ENCODE peak calls at places on chromosome 7, in four cellular contexts. X is K562, I is HL-60, K is GM12878. O is an unnamed sample.
A peak's percentile ranks its signal among the peaks of the same experiment; 100 is the strongest.

GRCh38 chr7:108839091-108839490 is 269.4 kb downstream of the DNAJB9 start:
- DNase-seq in X (no peak), I (no peak), K (no peak), O (no peak)

GRCh38 chr7:103651978-103652377 is 206.0 kb upstream of the SLC26A5 start:
- DNase-seq in X (no peak), K (no peak), I (no peak), O (no peak)

GRCh38 chr7:95246935-95247370 is 77.4 kb downstream of the PON1 start:
- DNase-seq in X (peak; percentile 27), I (peak; percentile 42), K (peak; percentile 5), O (no peak)

GRCh38 chr7:36760856-36761762 is 36.8 kb upstream of the AOAH start:
- DNase-seq in X (no peak), I (no peak), K (no peak), O (no peak)

GRCh38 chr7:493661-494251 is 25.9 kb downstream of the PDGFA start:
- DNase-seq in X (no peak), I (no peak), K (no peak), O (no peak)

GRCh38 chr7:100132697-100133137 is 6.0 kb downstream of the MBLAC1 start:
- DNase-seq in X (peak; percentile 76), K (no peak), I (peak; percentile 74), O (no peak)

GRCh38 chr7:69166979-69167516 is 431.2 kb upstream of the AUTS2 start:
- DNase-seq in I (no peak), K (no peak), X (no peak), O (no peak)

GRCh38 chr7:54773472-54774399 is 14.7 kb upstream of the SEC61G start:
- DNase-seq in I (peak; percentile 71), X (peak; percentile 62), K (no peak), O (peak; percentile 19)

GRCh38 chr7:94060772-94061171 is 56.6 kb upstream of the BET1 start:
- DNase-seq in X (no peak), K (no peak), I (no peak), O (no peak)

GRCh38 chr7:158596745-158597144 is 9.1 kb upstream of the PTPRN2 start:
- DNase-seq in I (no peak), X (no peak), K (no peak), O (no peak)

GRCh38 chr7:91299952-91300775 is 35.9 kb downstream of the FZD1 start:
- DNase-seq in I (peak; percentile 62), K (no peak), X (peak; percentile 79), O (no peak)
- TF ChIP-seq SPI1 in I (peak; percentile 96), K (no peak), X (peak; percentile 88), O (peak; percentile 3)

DNA sequence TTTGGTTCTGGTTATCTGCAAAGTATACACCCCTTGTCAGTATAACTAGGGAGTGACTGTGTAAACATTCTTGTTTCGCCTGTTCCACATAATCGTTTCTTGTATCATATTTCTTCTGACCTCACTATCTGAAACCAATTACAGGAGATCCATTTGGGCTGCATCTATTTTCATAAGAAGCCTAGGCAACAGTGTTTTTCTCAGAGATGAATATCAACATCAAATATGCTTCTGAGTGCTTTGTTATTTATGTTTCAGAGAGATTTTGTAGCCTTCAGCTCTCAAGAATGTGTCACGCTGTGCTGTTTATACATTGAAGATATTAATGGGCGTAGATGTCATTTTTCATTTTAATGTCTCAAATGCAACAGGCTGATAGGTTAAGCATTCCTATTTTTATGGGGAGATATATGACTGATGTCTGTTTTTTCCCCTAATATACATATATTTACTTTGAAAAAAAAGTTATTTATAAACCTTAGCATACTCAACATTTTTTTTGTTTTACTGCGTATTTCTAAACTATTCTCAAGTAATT is 115.5 kb downstream of the FOXP2 start:
- DNase-seq in I (no peak), X (no peak), K (no peak), O (no peak)
- TF ChIP-seq SPI1 in I (no peak), X (no peak), K (no peak), O (no peak)

DNA sequence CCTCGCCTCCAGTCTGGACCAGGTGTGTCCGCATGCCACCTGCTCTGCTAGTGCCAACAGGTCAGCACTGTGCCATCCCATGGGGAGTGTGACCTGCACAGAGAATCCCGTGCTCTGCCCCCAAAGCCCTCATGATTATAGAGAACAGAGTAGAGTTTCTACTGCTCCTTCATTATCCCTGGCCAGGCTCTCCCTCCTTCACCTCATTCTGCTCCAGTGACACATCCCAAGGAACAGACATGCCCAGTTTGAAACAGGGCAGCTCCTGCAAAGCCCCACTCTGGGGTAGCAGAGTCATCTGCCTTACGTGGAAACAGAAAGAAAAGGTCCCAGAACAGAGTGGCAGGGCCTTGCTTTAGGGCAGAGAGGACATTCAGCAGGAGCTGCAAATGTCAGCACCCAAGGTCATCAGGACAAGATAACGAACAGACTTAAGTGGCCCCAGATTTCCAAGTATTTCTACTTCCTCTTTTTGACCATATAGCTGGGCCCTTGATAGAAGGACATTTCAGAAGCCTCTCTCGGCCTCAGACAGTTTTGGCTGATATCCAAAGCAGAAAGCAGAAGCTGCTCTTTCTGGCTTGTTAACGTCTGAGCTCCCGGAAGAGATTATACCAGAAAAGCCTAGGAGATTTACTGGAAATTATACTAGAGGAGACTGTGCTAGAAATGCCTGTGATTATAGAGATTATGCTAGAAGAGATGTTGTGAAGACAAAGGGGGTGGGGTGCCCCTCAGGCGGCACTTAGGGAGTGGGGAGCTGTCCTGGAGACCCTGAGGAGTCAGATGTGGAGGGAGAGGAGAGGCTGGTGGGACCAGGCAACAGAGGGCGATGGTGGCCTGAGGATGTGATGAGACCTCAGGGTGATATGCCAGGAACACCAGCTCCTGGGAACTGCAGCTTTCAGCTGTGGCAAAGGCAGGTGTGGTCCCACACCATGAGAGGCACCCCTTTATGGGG is 12.6 kb downstream of the TMEM176B start:
- DNase-seq in I (peak; percentile 90), X (no peak), K (peak; percentile 30), O (no peak)
- TF ChIP-seq SPI1 in I (peak; percentile 82), X (peak; percentile 98), K (peak; percentile 77), O (peak; percentile 63)

GRCh38 chr7:118305686-118306085 is 81.2 kb downstream of the ANKRD7 start:
- DNase-seq in I (peak; percentile 26), K (no peak), X (no peak), O (no peak)

GRCh38 chr7:118312051-118312450 is 87.5 kb downstream of the ANKRD7 start:
- DNase-seq in K (peak; percentile 8), X (no peak), I (no peak), O (no peak)

GRCh38 chr7:118311121-118311803 is 86.8 kb downstream of the ANKRD7 start:
- DNase-seq in I (peak; percentile 81), X (no peak), K (peak; percentile 13), O (no peak)

GRCh38 chr7:118304100-118304499 is 79.6 kb downstream of the ANKRD7 start:
- DNase-seq in X (no peak), K (no peak), I (no peak), O (no peak)

DNA sequence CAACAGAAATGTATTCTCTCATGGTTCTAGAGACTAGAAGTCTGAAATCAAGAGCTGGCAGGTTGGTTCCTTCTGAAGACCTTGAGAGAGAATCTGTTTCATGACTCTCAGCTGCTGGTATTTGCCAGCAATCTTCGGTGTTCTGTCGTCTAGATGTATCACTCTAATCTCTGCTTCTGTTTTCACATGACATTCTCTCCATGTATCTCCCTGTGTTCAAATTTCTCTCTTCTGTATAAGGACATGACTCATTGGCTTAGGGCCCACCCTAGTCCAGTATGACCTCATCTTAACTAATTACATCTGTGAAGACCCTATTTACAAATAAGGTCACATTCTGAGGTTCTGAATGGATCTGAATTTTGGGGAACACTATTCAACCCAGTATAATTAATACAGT is 82.3 kb downstream of the ANKRD7 start:
- DNase-seq in X (no peak), I (no peak), K (no peak), O (no peak)
- TF ChIP-seq SPI1 in X (no peak), I (no peak), K (no peak), O (no peak)

GRCh38 chr7:1668932-1669485 is 1.1 kb upstream of the ELFN1 start:
- DNase-seq in I (no peak), X (no peak), K (no peak), O (no peak)
- TF ChIP-seq SPI1 in I (no peak), X (no peak), K (no peak), O (no peak)

DNA sequence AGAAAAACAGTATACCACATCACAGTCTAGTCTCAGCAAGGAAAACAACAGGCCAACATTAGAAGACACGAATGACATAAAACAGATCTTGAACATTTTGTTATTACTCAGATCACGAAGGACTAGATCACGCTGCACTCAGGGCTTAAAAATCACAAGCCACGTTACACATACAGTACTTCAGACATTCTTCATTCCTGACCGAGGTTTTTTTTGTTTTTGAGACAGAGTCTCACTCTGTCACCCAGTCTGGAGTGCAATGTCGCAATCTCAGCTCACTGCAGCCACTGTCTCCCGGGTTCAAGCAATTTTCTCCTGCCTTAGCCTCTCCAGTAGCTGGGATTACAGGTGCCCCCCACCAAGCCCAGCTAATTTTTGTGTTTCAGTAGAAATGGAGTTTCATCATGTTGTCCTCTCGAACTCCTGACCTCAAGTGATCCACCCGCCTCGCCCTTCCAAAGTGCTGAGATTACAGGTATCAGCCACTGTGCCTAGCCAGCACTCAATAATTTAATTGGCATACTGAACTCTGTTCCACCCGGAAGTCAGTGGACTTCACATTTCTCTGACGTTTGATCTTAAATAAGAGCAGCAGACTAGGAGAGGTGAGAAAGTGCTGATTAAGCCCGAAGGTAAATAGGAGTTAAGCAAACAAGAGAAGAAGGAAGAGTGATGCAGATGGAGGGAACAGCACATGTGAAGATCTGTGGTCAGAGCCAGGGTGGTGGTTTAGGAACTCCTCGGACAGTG is 3.5 kb downstream of the AIMP2 start:
- DNase-seq in K (no peak), I (peak; percentile 35), X (no peak), O (no peak)
- TF ChIP-seq SPI1 in K (no peak), I (no peak), X (no peak), O (no peak)

DNA sequence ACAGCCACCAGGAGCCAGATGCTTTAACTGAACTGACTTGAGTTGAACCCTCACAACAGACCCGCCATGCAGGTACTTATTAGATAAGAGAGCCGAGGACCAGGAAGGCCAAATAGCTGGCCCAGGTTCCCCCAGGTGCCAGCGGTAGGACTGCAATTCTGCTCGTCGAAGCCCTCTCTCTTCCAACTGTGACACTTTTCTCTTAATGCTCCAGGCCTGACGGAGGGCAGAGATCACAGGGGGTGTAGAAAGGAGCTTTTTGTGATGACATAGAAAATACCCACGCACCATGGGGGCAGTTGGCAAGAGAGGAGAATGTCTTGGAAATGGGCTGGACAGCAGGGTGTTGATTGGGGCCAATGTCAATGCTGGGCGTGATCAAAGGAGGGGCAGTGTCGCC is 208.5 kb downstream of the PLXNA4 start:
- DNase-seq in I (no peak), X (no peak), K (no peak), O (no peak)
- TF ChIP-seq SPI1 in I (no peak), X (no peak), K (no peak), O (no peak)

DNA sequence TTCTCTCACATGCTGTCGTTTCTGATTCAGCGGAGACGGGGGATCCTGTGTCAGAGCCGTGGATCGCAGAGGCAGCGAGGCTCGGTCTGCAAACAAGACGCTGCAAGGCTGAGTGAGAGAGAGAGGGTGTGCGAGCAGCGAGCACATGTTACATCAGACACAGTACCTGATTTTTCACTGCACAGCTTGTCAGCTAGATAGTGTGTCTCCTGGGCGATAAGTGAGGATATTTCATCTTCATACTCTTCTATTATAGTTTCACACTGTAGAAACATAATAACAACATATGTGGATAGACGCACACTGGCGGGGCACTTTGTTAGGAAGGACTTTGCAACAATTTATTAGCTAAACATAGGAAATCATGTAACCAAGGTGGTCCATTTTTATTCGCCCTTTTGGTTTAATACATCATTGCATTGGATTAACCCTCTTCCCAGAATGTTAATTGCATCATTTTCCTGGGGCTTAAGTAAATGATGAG is 39.5 kb downstream of the CNPY1 start:
- DNase-seq in I (peak; percentile 9), X (no peak), K (no peak), O (no peak)
- TF ChIP-seq SPI1 in I (no peak), X (no peak), K (no peak), O (no peak)